ENCODE peak calls at places on chromosome 21, in six cellular contexts. Z is IMR-90, I is MM.1S, Q is thoracic aorta, D is heart right ventricle, O is uterus. P is an unnamed sample.

GRCh38 chr21:41133896-41134522 is 34.0 kb upstream of the BACE2 start:
- DNase-seq in Z (peak; percentile 54), I (peak; percentile 59), Q (no peak), D (no peak), O (no peak), P (no peak)

GRCh38 chr21:37337179-37337578 is 29.4 kb upstream of the DYRK1A start:
- DNase-seq in Z (no peak), I (no peak), Q (no peak), D (no peak), O (no peak), P (no peak)

GRCh38 chr21:18986197-18986596 is 582.6 kb upstream of the TMPRSS15 start:
- DNase-seq in Z (no peak), I (no peak), Q (no peak), D (no peak), O (no peak), P (no peak)

GRCh38 chr21:26093094-26093493 is 77.5 kb downstream of the APP start:
- DNase-seq in Z (peak; percentile 65), I (no peak), Q (no peak), D (no peak), O (no peak), P (no peak)

GRCh38 chr21:17828223-17828622 is 9.1 kb upstream of the C21orf91 start:
- DNase-seq in Z (peak; percentile 75), I (no peak), Q (no peak), D (no peak), O (no peak), P (no peak)

GRCh38 chr21:42651515-42652401 is 1.7 kb upstream of the PDE9A start:
- DNase-seq in Z (no peak), I (no peak), Q (no peak), D (no peak), O (no peak), P (no peak)

GRCh38 chr21:26835714-26836265 is 9.4 kb downstream of the ADAMTS1 start:
- DNase-seq in Z (no peak), I (no peak), Q (no peak), D (no peak), O (no peak), P (no peak)

GRCh38 chr21:32200029-32200428 is 78.8 kb downstream of the MIS18A start:
- DNase-seq in Z (no peak), I (no peak), Q (no peak), D (no peak), O (no peak), P (no peak)

DNA sequence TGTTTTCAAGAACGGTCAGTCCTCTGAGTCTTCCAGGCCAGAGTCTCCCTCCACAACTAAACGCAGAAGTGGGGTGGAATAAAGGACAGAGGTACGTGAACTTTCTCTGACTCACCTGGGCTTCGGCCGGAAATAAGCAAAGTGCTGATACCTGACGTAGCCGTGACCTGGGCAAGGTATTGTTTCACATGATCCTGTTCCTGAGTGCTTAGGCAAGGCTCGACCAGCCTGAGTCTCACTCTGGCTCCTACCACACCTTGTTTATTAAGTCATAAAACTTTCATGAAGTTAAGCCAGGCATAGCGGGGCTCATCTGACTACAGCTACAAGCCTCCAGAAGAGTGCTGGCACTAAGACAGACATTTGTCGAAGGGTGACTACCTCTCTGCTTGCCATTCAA is 327.5 kb downstream of the SETD4 start:
- DNase-seq in Z (no peak), I (no peak), Q (no peak), D (no peak), O (no peak), P (no peak)
- H3K9me3 ChIP-seq in Z (no peaks in the 10 kb centered on the region), I (no peaks in the 10 kb centered on the region), Q (no peaks in the 10 kb centered on the region), D (peaks cover 8% of the 10 kb centered on the region), O (no peaks in the 10 kb centered on the region), P (no peaks in the 10 kb centered on the region)

DNA sequence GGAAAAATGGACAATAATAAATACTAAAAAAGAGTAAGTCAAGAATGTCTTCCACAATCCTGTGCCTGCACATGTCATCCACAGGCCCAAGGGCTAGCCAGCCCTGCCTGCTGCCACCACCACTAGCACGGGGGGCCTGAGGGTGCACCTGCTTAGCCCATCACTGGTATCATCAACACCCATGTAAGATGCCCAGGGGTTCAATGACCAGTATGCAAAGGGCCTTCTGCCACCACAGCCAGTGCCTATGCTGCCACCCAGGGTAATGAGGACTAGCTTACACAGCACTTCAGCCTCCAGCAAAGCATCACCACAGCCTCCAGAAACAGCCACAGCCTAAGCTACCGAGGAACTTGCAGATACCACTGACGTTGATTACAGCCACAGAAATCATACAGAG is 46.3 kb downstream of the POFUT2 start:
- DNase-seq in Z (no peak), I (no peak), Q (no peak), D (no peak), O (no peak), P (no peak)
- H3K9me3 ChIP-seq in Z (peaks cover 25% of the 10 kb centered on the region), I (no peaks in the 10 kb centered on the region), Q (peaks cover 10% of the 10 kb centered on the region), D (peaks cover 33% of the 10 kb centered on the region), O (no peaks in the 10 kb centered on the region), P (peaks cover 5% of the 10 kb centered on the region)

DNA sequence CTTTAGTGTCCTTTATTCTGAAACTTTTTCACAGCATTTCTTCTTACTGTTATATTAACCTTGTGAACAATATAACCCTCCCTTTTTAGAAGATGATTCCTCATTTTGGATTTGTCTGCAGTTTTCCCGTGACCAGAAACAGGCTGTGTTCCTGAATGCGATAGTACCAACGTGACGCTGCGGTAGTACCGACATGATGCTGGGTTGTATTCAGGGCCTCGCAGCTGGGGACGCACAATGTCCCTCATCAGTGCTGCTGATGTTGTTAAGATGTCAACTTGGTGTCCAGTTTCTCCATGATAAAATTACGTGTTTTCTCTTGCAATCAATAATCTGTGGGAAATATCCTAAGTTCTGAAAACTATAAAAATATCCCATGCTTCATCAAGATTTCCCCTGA is 761.4 kb upstream of the TPTE start:
- DNase-seq in Z (no peak), I (no peak), Q (no peak), D (no peak), O (no peak), P (no peak)
- H3K9me3 ChIP-seq in Z (peaks cover 38% of the 10 kb centered on the region), I (no peaks in the 10 kb centered on the region), Q (no peaks in the 10 kb centered on the region), D (no peaks in the 10 kb centered on the region), O (no peaks in the 10 kb centered on the region), P (peaks cover 11% of the 10 kb centered on the region)

DNA sequence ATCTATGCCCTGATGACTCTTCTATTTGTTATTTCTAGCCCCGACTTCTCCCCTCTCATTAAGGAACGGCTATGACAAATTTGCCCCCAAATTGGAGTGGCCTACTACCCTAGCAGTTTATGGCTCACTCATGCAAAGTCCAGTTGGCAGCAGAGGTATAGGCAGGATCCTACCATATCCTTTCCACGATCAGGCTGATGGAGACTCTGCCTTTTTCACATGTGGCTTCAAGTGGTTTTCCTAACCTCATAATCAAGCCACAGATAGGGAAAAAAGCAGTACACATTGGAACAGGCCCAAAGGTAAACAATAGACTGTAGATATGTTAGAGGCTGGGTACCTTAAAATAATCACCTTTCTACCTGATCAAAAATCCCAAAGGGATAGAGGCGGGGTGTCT is 292.5 kb downstream of the NCAM2 start:
- DNase-seq in Z (no peak), I (no peak), Q (no peak), D (no peak), O (no peak), P (no peak)
- H3K9me3 ChIP-seq in Z (no peaks in the 10 kb centered on the region), I (no peaks in the 10 kb centered on the region), Q (no peaks in the 10 kb centered on the region), D (no peaks in the 10 kb centered on the region), O (no peaks in the 10 kb centered on the region), P (peaks cover 3% of the 10 kb centered on the region)

DNA sequence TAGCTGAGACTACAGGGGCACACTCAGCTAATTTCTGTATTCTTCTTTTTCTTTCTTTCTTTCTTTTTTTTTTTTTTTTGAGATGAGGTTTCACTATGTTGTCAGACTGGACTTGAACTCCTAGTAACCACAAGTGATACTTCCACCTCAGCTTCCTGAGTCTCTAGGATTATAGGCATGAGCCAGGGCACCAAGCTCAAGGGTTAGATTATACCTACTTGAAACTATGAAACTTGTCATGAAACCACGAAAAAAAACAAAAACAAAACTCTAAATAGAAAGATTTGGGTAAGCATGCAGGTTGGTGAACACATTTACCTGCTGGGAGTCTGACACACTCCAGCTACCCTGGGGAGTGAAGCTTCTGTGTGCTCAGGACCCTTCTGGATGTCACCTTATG is 2250.4 kb downstream of the MRPL39 start:
- DNase-seq in Z (no peak), I (peak; percentile 90), Q (no peak), D (no peak), O (no peak), P (no peak)
- H3K9me3 ChIP-seq in Z (peaks cover 9% of the 10 kb centered on the region), I (no peaks in the 10 kb centered on the region), Q (no peaks in the 10 kb centered on the region), D (peaks cover 4% of the 10 kb centered on the region), O (no peaks in the 10 kb centered on the region), P (no peaks in the 10 kb centered on the region)

DNA sequence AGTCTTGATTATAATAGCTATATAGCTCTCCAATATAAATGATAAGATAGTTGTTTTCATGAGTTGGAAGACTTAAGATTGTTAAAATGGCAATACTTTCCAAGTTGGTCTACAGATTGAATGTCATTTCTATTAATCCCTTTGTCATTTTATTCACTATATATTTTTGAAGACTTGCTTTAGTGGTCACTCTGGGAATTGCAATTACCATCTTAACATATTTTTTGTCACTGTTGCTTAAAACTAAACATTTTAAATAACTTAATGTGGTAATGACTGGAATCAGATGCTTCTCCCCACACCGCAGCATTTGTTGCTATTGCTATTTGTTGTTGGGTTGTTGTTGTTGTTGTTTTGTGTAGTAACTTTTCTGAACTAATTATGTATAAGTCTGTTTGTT is 1592.9 kb downstream of the MRPL39 start:
- DNase-seq in Z (no peak), I (no peak), Q (no peak), D (no peak), O (no peak), P (no peak)
- H3K9me3 ChIP-seq in Z (no peaks in the 10 kb centered on the region), I (no peaks in the 10 kb centered on the region), Q (no peaks in the 10 kb centered on the region), D (no peaks in the 10 kb centered on the region), O (no peaks in the 10 kb centered on the region), P (no peaks in the 10 kb centered on the region)

GRCh38 chr21:22898061-22898460 is 1899.9 kb downstream of the NCAM2 start:
- DNase-seq in Z (no peak), I (no peak), Q (no peak), D (no peak), O (no peak), P (no peak)

GRCh38 chr21:22890656-22891055 is 1892.4 kb downstream of the NCAM2 start:
- DNase-seq in Z (no peak), I (no peak), Q (no peak), D (no peak), O (no peak), P (no peak)

GRCh38 chr21:22889445-22889844 is 1891.2 kb downstream of the NCAM2 start:
- DNase-seq in Z (no peak), I (no peak), Q (no peak), D (no peak), O (no peak), P (no peak)

GRCh38 chr21:22892041-22892440 is 1893.8 kb downstream of the NCAM2 start:
- DNase-seq in Z (no peak), I (no peak), Q (no peak), D (no peak), O (no peak), P (no peak)

GRCh38 chr21:22892757-22893156 is 1894.5 kb downstream of the NCAM2 start:
- DNase-seq in Z (no peak), I (no peak), Q (no peak), D (no peak), O (no peak), P (no peak)
- H3K9me3 ChIP-seq in Z (no peaks in the 10 kb centered on the region), I (no peaks in the 10 kb centered on the region), Q (no peaks in the 10 kb centered on the region), D (no peaks in the 10 kb centered on the region), O (no peaks in the 10 kb centered on the region), P (no peaks in the 10 kb centered on the region)

DNA sequence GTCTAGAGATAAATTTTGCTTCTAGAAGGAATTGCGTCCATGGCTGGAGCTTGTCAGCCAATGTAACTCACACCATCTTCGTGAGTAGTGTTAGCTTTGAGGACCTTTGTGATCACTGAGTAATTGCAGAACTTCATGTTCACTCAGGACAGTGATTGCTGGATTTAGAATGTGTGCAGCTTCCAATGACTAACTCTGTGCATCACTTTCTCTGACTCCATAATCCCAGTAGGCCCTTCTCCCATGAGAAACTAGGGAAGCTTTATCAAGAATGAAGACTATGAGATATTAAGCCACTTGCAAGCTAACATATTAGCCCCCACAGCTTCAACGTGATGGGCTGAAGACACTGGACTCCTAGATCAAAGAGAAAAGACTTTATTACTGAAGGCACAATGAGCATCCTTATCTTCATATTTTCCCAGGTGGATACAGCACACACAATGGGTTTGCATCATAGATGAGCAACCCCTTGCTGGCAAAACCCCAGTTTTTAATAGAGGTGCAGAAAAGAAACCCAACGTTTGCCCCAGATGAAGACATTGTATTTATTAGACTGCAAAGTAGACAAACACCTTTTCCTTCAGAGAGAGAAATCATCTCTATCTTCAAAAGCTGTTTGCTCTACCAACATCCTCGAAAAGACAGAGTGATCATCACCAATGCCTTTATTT is 561.0 kb downstream of the LTN1 start:
- DNase-seq in Z (peak; percentile 55), I (no peak), Q (no peak), D (no peak), O (no peak), P (no peak)
- H3K9me3 ChIP-seq in Z (no peaks in the 10 kb centered on the region), I (no peaks in the 10 kb centered on the region), Q (no peaks in the 10 kb centered on the region), D (no peaks in the 10 kb centered on the region), O (no peaks in the 10 kb centered on the region), P (no peaks in the 10 kb centered on the region)